ENCODE peak calls at places on chromosomes 3 and 15, in seven cellular contexts. G, I, A, P, E, X and K are unnamed samples.

GRCh38 chr15:44535509-44536297 is 1.2 kb upstream of the EIF3J start:
- DNase-seq in G (no peak), I (peak), A (no peak), P (peak), E (no peak), X (peak), K (no peak)

GRCh38 chr3:94069242-94069813 is 6.5 kb downstream of the NSUN3 start:
- DNase-seq in G (no peak), I (no peak), A (no peak), P (no peak), E (no peak), X (no peak), K (no peak)

GRCh38 chr3:32391643-32392529 is at the start of gene CMTM7:
- DNase-seq in G (no peak), I (peak), A (peak), P (peak), E (peak), X (peak), K (no peak)

GRCh38 chr15:77387355-77388105 is 32.4 kb downstream of the PEAK1 start:
- DNase-seq in G (no peak), I (no peak), A (no peak), P (no peak), E (no peak), X (no peak), K (no peak)

GRCh38 chr15:54559405-54560064 is 581.3 kb downstream of the UNC13C start:
- DNase-seq in G (no peak), I (no peak), A (no peak), P (peak), E (no peak), X (peak), K (no peak)

GRCh38 chr3:81741214-81741613 is 20.2 kb downstream of the GBE1 start:
- DNase-seq in G (no peak), I (no peak), A (no peak), P (no peak), E (no peak), X (no peak), K (no peak)

GRCh38 chr15:66923438-66923881 is 141.9 kb upstream of the SMAD3 start:
- DNase-seq in G (no peak), I (no peak), A (no peak), P (no peak), E (no peak), X (peak), K (no peak)

GRCh38 chr3:109922898-109923297 is 585.6 kb upstream of the DPPA4 start:
- DNase-seq in G (no peak), I (no peak), A (no peak), P (no peak), E (no peak), X (no peak), K (no peak)

GRCh38 chr3:152296382-152296781 is 27.7 kb downstream of the MBNL1 start:
- DNase-seq in G (no peak), I (no peak), A (no peak), P (no peak), E (no peak), X (no peak), K (no peak)

GRCh38 chr15:68326711-68327412 is 49.3 kb downstream of the FEM1B start:
- DNase-seq in G (no peak), I (no peak), A (no peak), P (no peak), E (no peak), X (no peak), K (no peak)

GRCh38 chr3:188006726-188007393 is 147.1 kb upstream of the LPP start:
- DNase-seq in G (no peak), I (no peak), A (peak), P (no peak), E (peak), X (no peak), K (no peak)

GRCh38 chr3:95750097-95750496 is 1064.3 kb upstream of the EPHA6 start:
- DNase-seq in G (no peak), I (no peak), A (no peak), P (no peak), E (no peak), X (no peak), K (no peak)

GRCh38 chr3:171354049-171354705 is 106.0 kb downstream of the TNIK start:
- DNase-seq in G (no peak), I (no peak), A (no peak), P (no peak), E (no peak), X (no peak), K (no peak)

GRCh38 chr3:106913111-106913698 is 464.0 kb upstream of the CCDC54 start:
- DNase-seq in G (no peak), I (no peak), A (no peak), P (no peak), E (no peak), X (no peak), K (peak)

GRCh38 chr3:175346573-175347356 is 487.6 kb downstream of the NAALADL2 start:
- DNase-seq in G (peak), I (no peak), A (peak), P (peak), E (peak), X (peak), K (peak)

GRCh38 chr15:90291679-90292356 is 26.3 kb downstream of the NGRN start:
- DNase-seq in G (no peak), I (no peak), A (no peak), P (no peak), E (no peak), X (peak), K (no peak)

GRCh38 chr3:128226794-128227399 is 73.6 kb downstream of the EEFSEC start:
- DNase-seq in G (no peak), I (no peak), A (peak), P (no peak), E (no peak), X (no peak), K (no peak)

GRCh38 chr3:58471025-58471887 is 20.6 kb upstream of the KCTD6 start:
- DNase-seq in G (peak), I (no peak), A (no peak), P (peak), E (no peak), X (peak), K (peak)

GRCh38 chr3:55012091-55012490 is 84.2 kb upstream of the LRTM1 start:
- DNase-seq in G (no peak), I (no peak), A (no peak), P (no peak), E (no peak), X (no peak), K (no peak)

GRCh38 chr3:170689218-170689874 is 103.5 kb upstream of the SLC7A14 start:
- DNase-seq in G (peak), I (no peak), A (no peak), P (peak), E (no peak), X (no peak), K (peak)

GRCh38 chr15:57866149-57866736 is 159.7 kb downstream of the POLR2M start:
- DNase-seq in G (no peak), I (no peak), A (peak), P (no peak), E (no peak), X (peak), K (no peak)

GRCh38 chr3:84967767-84968581 is 9.2 kb downstream of the CADM2 start:
- DNase-seq in G (no peak), I (no peak), A (no peak), P (peak), E (no peak), X (no peak), K (no peak)

GRCh38 chr15:72902929-72903260 is 119.3 kb upstream of the ADPGK start:
- DNase-seq in G (no peak), I (no peak), A (no peak), P (no peak), E (no peak), X (no peak), K (no peak)

GRCh38 chr15:72907733-72908132 is 124.2 kb upstream of the ADPGK start:
- DNase-seq in G (no peak), I (no peak), A (peak), P (no peak), E (no peak), X (no peak), K (no peak)

DNA sequence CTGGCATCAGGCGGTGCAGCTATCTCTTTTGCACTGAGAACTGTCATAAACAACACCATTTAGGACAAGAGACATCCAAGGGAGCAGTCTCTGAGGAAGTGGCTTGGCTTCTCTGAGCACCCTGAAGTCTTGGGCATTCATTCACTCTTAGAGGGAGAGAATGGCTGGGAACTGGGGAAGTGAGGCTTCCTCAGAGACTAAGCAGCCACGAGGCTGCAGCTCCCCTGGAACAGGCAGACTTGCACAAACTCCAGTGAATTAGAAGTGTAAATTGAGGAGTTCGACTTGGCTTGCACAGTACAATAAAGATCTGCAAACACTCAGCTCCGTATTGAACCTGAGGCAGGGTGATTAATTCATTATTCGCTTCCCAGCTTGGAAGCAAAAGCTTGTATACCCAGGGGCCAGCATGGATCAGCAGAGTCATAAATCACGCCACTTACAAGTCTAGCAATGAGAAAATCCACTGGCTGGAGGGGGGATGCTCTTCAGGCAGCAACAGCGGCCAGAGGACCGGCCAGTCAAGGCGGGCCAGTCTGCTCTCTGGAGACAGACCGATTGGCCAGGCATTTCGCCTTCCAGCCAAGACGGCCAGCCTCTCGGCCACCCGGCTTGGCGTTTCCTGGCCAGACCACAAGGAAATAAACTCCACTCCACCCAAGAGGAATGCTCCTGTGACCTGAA is 118.8 kb upstream of the ADPGK start:
- DNase-seq in G (no peak), I (no peak), A (peak), P (peak), E (peak), X (peak), K (peak)
- H3K4me3 ChIP-seq in G (no peak), I (no peak), A (no peak), P (no peak), E (no peak), X (no peak), K (no peak)

DNA sequence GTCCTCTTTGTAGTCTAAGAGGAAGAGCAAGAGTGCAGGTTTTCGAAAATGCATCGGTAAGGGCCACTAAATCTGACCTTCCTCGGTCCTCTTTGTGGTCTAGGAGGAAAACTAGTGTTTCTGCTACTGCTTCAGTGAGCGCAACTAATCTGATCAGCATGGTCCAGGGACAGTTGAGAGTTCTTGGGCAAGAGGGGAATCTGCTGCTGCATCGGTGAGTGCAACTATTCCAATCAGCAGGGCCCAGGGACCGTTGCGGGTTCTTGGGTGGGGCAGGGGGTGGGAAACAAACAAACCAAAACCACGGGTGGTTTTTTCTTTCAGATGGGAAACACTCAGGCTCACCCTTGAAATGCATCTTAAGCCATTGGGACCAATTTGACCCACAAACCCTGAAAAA is 10.5 kb upstream of the OSBPL11 start:
- DNase-seq in G (no peak), I (no peak), A (no peak), P (no peak), E (no peak), X (no peak), K (no peak)
- H3K4me3 ChIP-seq in G (no peak), I (no peak), A (no peak), P (no peak), E (no peak), X (no peak), K (no peak)

DNA sequence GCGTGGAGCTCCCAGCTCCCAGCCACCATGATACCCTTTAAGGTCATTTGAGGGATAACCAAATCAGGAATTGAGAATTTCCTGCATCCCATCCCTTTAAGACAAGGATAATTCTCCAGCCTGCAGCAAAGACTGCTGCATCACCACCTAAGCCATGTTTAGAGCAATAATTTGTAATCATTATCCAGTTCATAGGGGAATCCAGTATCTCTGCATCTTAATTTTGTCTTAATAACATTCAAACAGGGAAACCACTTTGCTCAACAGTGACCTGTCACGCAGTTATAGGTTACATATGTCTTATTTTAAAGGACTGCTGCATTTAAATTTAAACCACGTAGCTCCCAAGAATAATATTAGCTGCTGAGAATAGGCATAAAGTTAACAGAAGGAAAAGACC is 188.4 kb downstream of the SSR3 start:
- DNase-seq in G (no peak), I (no peak), A (no peak), P (no peak), E (no peak), X (no peak), K (no peak)
- H3K4me3 ChIP-seq in G (no peak), I (no peak), A (no peak), P (no peak), E (no peak), X (no peak), K (no peak)

GRCh38 chr15:80783275-80783674 is 4.1 kb downstream of the CEMIP start:
- DNase-seq in G (no peak), I (no peak), A (no peak), P (no peak), E (no peak), X (no peak), K (no peak)

GRCh38 chr15:80785335-80785734 is 6.2 kb downstream of the CEMIP start:
- DNase-seq in G (no peak), I (no peak), A (no peak), P (no peak), E (no peak), X (no peak), K (no peak)

GRCh38 chr15:80787238-80787805 is 8.2 kb downstream of the CEMIP start:
- DNase-seq in G (no peak), I (no peak), A (no peak), P (no peak), E (no peak), X (no peak), K (no peak)

GRCh38 chr15:80788536-80788935 is 9.4 kb downstream of the CEMIP start:
- DNase-seq in G (peak), I (no peak), A (no peak), P (no peak), E (no peak), X (no peak), K (no peak)

DNA sequence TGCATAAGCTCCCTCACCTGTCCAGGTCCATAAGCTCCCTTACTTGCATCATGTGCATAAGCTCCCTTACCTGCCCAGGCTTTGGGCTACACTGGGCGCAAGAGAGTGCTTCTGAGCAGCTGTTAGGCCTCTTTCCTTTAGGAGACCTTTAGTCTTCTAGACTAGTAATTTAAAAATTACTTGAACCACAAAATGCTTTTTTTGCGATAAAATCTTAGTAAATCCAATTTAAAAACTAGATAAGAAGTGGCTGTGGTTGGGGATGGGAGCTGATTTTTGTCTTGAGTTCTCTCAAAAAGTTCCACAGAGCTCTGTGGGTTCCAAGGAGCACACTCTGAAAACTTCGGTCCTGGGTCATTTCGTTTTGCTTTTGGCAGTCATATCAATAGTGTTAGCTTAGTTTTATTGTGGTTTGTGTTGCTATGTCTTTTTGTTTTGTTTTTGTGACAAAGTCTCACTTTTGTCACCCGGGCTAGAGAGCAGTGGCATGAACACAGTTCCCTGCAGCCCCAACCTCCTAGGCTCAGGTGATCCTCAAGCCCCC is 6.7 kb downstream of the CEMIP start:
- DNase-seq in G (no peak), I (no peak), A (no peak), P (no peak), E (no peak), X (no peak), K (no peak)
- H3K4me3 ChIP-seq in G (no peak), I (no peak), A (no peak), P (no peak), E (no peak), X (no peak), K (no peak)

DNA sequence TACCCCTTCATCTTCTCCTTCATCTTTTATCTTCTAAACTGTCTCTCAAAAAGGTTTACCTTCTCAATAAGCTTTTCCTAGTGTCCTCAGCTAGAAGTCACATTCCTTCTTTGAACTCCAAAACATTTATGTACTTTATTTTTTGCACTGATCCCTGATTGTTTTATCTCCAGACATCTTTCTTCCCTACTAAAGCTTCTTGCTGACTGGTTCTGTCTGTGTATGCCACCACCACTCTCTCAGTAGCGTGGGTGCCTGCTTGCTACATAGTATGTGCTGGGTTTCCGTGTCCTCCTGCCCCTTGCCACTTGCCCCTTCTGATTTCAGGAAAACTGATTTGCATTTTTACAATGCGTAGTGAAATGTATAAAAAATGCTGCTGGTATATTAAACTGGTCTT is 24.0 kb downstream of the GTF2E1 start:
- DNase-seq in G (no peak), I (no peak), A (no peak), P (no peak), E (no peak), X (no peak), K (no peak)
- H3K4me3 ChIP-seq in G (no peak), I (no peak), A (no peak), P (no peak), E (no peak), X (no peak), K (no peak)